ENCODE peak calls at places on chromosome 6, in five cellular contexts. T is HepG2, U is H1, L is K562, N is GM12878. E is an unnamed sample. For H3K4me1, the result is how much of the 10 kb centered on the place peaks cover.

GRCh38 chr6:149934249-149935156 is 7.3 kb upstream of the ULBP2 start:
- DNase-seq in N (peak), L (peak), T (peak), U (no peak), E (peak)

GRCh38 chr6:21748343-21749063 is 155.0 kb downstream of the SOX4 start:
- DNase-seq in T (no peak), U (no peak), N (no peak), L (no peak), E (peak)

GRCh38 chr6:55130806-55131324 is 43.5 kb upstream of the HCRTR2 start:
- DNase-seq in U (no peak), T (no peak), N (no peak), L (no peak), E (no peak)

GRCh38 chr6:23354004-23354403 is 772.0 kb upstream of the NRSN1 start:
- DNase-seq in L (no peak), N (no peak), U (no peak), T (no peak), E (no peak)

GRCh38 chr6:30730611-30731435 is 10.7 kb downstream of the TUBB start:
- DNase-seq in U (no peak), N (no peak), T (peak), L (peak), E (peak)

GRCh38 chr6:3159805-3160781 is 2.7 kb upstream of the TUBB2A start:
- DNase-seq in L (peak), T (peak), N (no peak), U (no peak), E (peak)

GRCh38 chr6:111228094-111228493 is 140.8 kb downstream of the SLC16A10 start:
- DNase-seq in L (no peak), N (no peak), T (no peak), U (no peak), E (no peak)

GRCh38 chr6:150238294-150238693 is 95.5 kb downstream of the PPP1R14C start:
- DNase-seq in L (no peak), N (no peak), T (no peak), U (no peak), E (no peak)

GRCh38 chr6:111597687-111598086 is 8.0 kb downstream of the TRAF3IP2 start:
- DNase-seq in T (peak), L (no peak), N (no peak), U (no peak), E (no peak)

GRCh38 chr6:88276331-88276730 is 110.2 kb upstream of the CNR1 start:
- DNase-seq in T (no peak), U (no peak), L (no peak), N (no peak), E (no peak)

GRCh38 chr6:16911088-16911487 is 149.8 kb upstream of the ATXN1 start:
- DNase-seq in N (no peak), U (no peak), T (peak), L (no peak), E (no peak)

GRCh38 chr6:81891869-81892268 is 139.4 kb upstream of the TENT5A start:
- DNase-seq in L (no peak), T (no peak), N (no peak), U (no peak), E (no peak)

GRCh38 chr6:168888102-168888501 is 365.5 kb downstream of the THBS2 start:
- DNase-seq in T (no peak), U (no peak), N (no peak), L (no peak), E (no peak)

GRCh38 chr6:4459032-4459431 is 317.2 kb upstream of the CDYL start:
- DNase-seq in L (peak), T (peak), U (no peak), N (no peak), E (no peak)

GRCh38 chr6:44655368-44656342 is 268.1 kb downstream of the CDC5L start:
- DNase-seq in U (peak), N (no peak), L (peak), T (peak), E (peak)

GRCh38 chr6:122322824-122323223 is 76.6 kb upstream of the HSF2 start:
- DNase-seq in L (no peak), T (no peak), N (no peak), U (no peak), E (no peak)

GRCh38 chr6:113137411-113137810 is 719.7 kb upstream of the MARCKS start:
- DNase-seq in U (no peak), N (no peak), L (no peak), T (no peak), E (peak)

GRCh38 chr6:113122060-113122459 is 735.1 kb upstream of the MARCKS start:
- DNase-seq in L (no peak), U (peak), T (peak), N (no peak), E (peak)

GRCh38 chr6:52570291-52570700 is 6.6 kb downstream of the TRAM2 start:
- DNase-seq in U (no peak), N (no peak), L (no peak), T (no peak), E (no peak)

GRCh38 chr6:92577077-92577719 is 842.2 kb downstream of the EPHA7 start:
- DNase-seq in L (no peak), T (peak), N (no peak), U (peak), E (peak)

GRCh38 chr6:158028421-158028820 is 46.8 kb downstream of the SYNJ2 start:
- DNase-seq in T (no peak), U (no peak), N (no peak), L (no peak), E (no peak)

GRCh38 chr6:4347877-4348276 is 212.5 kb upstream of the ECI2 start:
- DNase-seq in N (no peak), U (no peak), T (no peak), L (no peak), E (no peak)

GRCh38 chr6:32826996-32827395 is 10.2 kb upstream of the HLA-DOB start:
- DNase-seq in N (no peak), U (no peak), T (no peak), L (no peak), E (no peak)

GRCh38 chr6:92647630-92648029 is 771.7 kb downstream of the EPHA7 start:
- DNase-seq in L (no peak), N (no peak), T (peak), U (no peak), E (no peak)

GRCh38 chr6:24859608-24860007 is 60.9 kb upstream of the ARMH2 start:
- DNase-seq in U (no peak), T (no peak), L (no peak), N (no peak), E (no peak)

GRCh38 chr6:128504003-128504654 is 16.3 kb downstream of the PTPRK start:
- DNase-seq in L (no peak), N (no peak), T (no peak), U (no peak), E (no peak)

GRCh38 chr6:128505603-128506002 is 14.8 kb downstream of the PTPRK start:
- DNase-seq in N (no peak), U (no peak), L (no peak), T (peak), E (no peak)

GRCh38 chr6:128508588-128509296 is 11.7 kb downstream of the PTPRK start:
- DNase-seq in N (no peak), T (peak), U (no peak), L (no peak), E (no peak)

GRCh38 chr6:128509709-128510108 is 10.7 kb downstream of the PTPRK start:
- DNase-seq in U (no peak), N (no peak), T (no peak), L (no peak), E (no peak)

GRCh38 chr6:128507337-128508310 is 12.8 kb downstream of the PTPRK start:
- DNase-seq in L (no peak), T (peak), N (no peak), U (no peak), E (no peak)
- H3K4me1 ChIP-seq in L (under half), T (half or more), N (under half), U (under half), E (under half)

DNA sequence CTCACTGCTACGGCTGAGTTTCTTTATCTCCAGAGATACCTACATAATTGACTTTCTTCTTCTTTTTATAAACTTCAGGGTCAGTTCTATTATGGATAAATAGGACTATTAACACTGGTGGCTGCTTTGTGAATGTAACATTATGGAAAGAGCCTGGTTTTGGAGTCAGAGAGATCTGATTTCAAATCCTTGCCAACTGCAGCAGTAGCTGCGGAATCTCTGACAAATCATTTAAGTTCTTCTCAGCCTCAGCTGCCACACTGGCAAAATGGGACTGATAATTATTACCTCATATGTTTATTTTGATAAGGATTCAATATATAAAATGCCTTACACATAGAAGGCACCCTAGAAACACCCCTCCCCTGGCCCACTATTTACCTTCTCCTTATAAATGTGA is 160.5 kb downstream of the BACH2 start:
- DNase-seq in N (no peak), U (no peak), L (no peak), T (no peak), E (no peak)
- H3K27ac ChIP-seq in N (no peak), U (no peak), L (no peak), T (no peak), E (no peak)

GRCh38 chr6:29696147-29697129 is 15.5 kb upstream of the ZFP57 start:
- DNase-seq in N (no peak), L (peak), T (no peak), U (no peak), E (peak)
- TF ChIP-seq CREB1 in N (no peak), L (no peak), T (no peak), U (no peak), E (no peak)

DNA sequence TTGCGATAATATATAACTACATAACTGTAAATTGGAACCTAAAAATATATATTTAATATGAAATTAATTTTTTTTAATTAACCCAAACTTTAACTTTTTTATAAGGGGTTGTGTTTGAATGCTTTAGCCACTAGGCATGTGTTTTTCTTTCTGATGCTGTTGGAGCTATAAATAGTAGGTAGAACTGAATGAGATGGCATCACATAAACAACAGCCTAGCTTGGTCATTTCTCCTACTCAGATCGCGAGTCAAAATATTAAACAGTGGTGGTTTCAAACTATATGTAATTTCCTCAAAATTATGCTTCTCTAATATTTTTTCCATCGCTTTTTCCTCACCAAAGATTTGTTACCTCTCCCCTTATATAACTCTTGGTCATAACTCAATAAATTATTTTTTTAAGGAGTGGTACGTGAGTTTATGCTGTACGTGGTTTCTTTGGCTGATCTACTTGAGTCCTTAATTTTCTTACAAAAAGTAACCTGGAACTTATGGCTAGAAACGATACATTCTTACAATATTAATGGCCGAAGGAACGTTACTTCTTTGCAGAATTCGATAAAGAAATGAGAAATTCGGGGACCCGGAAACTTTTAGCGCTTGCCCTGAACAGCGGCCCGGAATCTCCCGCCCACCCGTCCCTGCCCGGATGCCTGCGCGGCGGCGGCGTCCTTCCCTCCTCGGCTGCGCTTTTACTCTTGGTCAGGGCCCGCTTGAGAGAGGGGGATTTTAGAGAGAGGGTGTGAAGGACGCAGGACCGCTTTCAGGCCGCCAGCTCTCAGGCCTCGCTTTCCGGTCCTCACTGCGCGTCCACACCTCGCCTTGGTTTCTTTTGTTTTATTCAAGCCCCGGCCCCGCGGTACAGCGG is 243.5 kb downstream of the ARID1B start:
- DNase-seq in N (no peak), T (peak), L (peak), U (no peak), E (peak)
- H3K4me1 ChIP-seq in N (under half), T (under half), L (under half), U (under half), E (under half)

GRCh38 chr6:34096193-34096592 is 49.7 kb downstream of the GRM4 start:
- DNase-seq in N (no peak), T (no peak), L (no peak), U (no peak), E (no peak)

GRCh38 chr6:34099878-34100277 is 46.0 kb downstream of the GRM4 start:
- DNase-seq in N (no peak), T (no peak), U (no peak), L (no peak), E (no peak)

GRCh38 chr6:34100788-34101187 is 45.1 kb downstream of the GRM4 start:
- DNase-seq in L (no peak), N (no peak), U (no peak), T (no peak), E (no peak)

GRCh38 chr6:34095741-34096140 is 50.1 kb downstream of the GRM4 start:
- DNase-seq in N (no peak), U (no peak), T (no peak), L (no peak), E (no peak)

GRCh38 chr6:34098045-34098936 is 47.6 kb downstream of the GRM4 start:
- DNase-seq in L (no peak), N (no peak), U (no peak), T (no peak), E (peak)
- H3K27ac ChIP-seq in L (no peak), N (no peak), U (no peak), T (no peak), E (no peak)

GRCh38 chr6:1623769-1624070 is 14.0 kb downstream of the FOXC1 start:
- DNase-seq in U (no peak), T (no peak), L (no peak), N (no peak), E (no peak)

GRCh38 chr6:1625352-1625773 is 15.6 kb downstream of the FOXC1 start:
- DNase-seq in T (no peak), N (no peak), L (no peak), U (no peak), E (no peak)

GRCh38 chr6:1624848-1625341 is 15.2 kb downstream of the FOXC1 start:
- DNase-seq in N (no peak), U (no peak), T (no peak), L (no peak), E (peak)

GRCh38 chr6:1622851-1623768 is 13.4 kb downstream of the FOXC1 start:
- DNase-seq in N (no peak), U (no peak), T (no peak), L (no peak), E (peak)

GRCh38 chr6:1624071-1624847 is 14.5 kb downstream of the FOXC1 start:
- DNase-seq in U (no peak), L (no peak), T (no peak), N (no peak), E (peak)
- TF ChIP-seq CREB1 in U (no peak), L (no peak), T (no peak), N (no peak), E (no peak)

GRCh38 chr6:35733633-35734032 is 3.2 kb upstream of the ARMC12 start:
- DNase-seq in T (no peak), N (no peak), L (no peak), U (no peak), E (no peak)
- H3K4me1 ChIP-seq in T (half or more), N (under half), L (half or more), U (under half), E (under half)